ENCODE peak calls at places on chromosomes 6 and 20, in ten cellular contexts. H is GM06990, W is sigmoid colon, Q is endodermal cell, V is Calu3, R is IMR-90, L is NB4, A is upper lobe of right lung, G is heart left ventricle, D is bronchial epithelial cell. U is an unnamed sample.

GRCh38 chr6:168244961-168245551 is 74.5 kb downstream of the DACT2 start:
- DNase-seq in H (no peak), W (no peak), Q (no peak), V (no peak), R (no peak), L (no peak), A (no peak), G (no peak), D (no peak), U (no peak)

GRCh38 chr6:94052754-94053153 is 633.4 kb upstream of the EPHA7 start:
- DNase-seq in H (no peak), W (no peak), Q (no peak), V (no peak), R (no peak), L (no peak), A (no peak), G (no peak), D (peak), U (no peak)

GRCh38 chr6:16759181-16759645 is 2.0 kb downstream of the ATXN1 start:
- DNase-seq in H (no peak), W (no peak), Q (no peak), V (peak), R (no peak), L (peak), A (no peak), G (no peak), D (no peak), U (peak)

GRCh38 chr6:83867527-83868161 is 8.2 kb downstream of the CYB5R4 start:
- DNase-seq in H (no peak), W (no peak), Q (peak), V (peak), R (peak), L (peak), A (peak), G (peak), D (peak), U (peak)

GRCh38 chr6:152273638-152274037 is 363.5 kb downstream of the SYNE1 start:
- DNase-seq in H (no peak), W (no peak), Q (peak), V (peak), R (no peak), L (no peak), A (no peak), G (no peak), D (peak), U (no peak)

GRCh38 chr6:26415791-26416190 is 13.7 kb downstream of the BTN3A1 start:
- DNase-seq in H (no peak), W (no peak), Q (no peak), V (no peak), R (peak), L (no peak), A (no peak), G (no peak), D (no peak), U (no peak)

GRCh38 chr6:170057961-170058877 is 232.7 kb downstream of the DLL1 start:
- DNase-seq in H (no peak), W (peak), Q (peak), V (no peak), R (no peak), L (no peak), A (peak), G (no peak), D (no peak), U (no peak)

GRCh38 chr6:7241709-7242645 is 71.0 kb downstream of the SSR1 start:
- DNase-seq in H (no peak), W (no peak), Q (no peak), V (peak), R (peak), L (no peak), A (no peak), G (no peak), D (no peak), U (no peak)

GRCh38 chr6:67200626-67201403 is 1434.3 kb upstream of the ADGRB3 start:
- DNase-seq in H (no peak), W (no peak), Q (no peak), V (no peak), R (no peak), L (no peak), A (no peak), G (peak), D (no peak), U (no peak)

GRCh38 chr6:49205526-49205925 is 257.5 kb downstream of the MMUT start:
- DNase-seq in H (no peak), W (no peak), Q (no peak), V (no peak), R (no peak), L (no peak), A (no peak), G (no peak), D (no peak), U (no peak)

GRCh38 chr6:15528870-15529269 is 134.0 kb downstream of the DTNBP1 start:
- DNase-seq in H (no peak), W (no peak), Q (peak), V (no peak), R (no peak), L (no peak), A (no peak), G (no peak), D (no peak), U (no peak)

GRCh38 chr6:164085552-164086325 is 671.2 kb downstream of the QKI start:
- DNase-seq in H (no peak), W (peak), Q (no peak), V (no peak), R (no peak), L (no peak), A (no peak), G (peak), D (no peak), U (no peak)

GRCh38 chr6:69866351-69867074 is at the start of gene COL19A1:
- DNase-seq in H (peak), W (peak), Q (peak), V (peak), R (no peak), L (peak), A (peak), G (peak), D (no peak), U (no peak)

GRCh38 chr6:136792066-136792944 is at the start of gene MAP3K5:
- DNase-seq in H (peak), W (peak), Q (peak), V (peak), R (peak), L (peak), A (peak), G (peak), D (peak), U (peak)

GRCh38 chr6:32970413-32971244 is 2.2 kb downstream of the BRD2 start:
- DNase-seq in H (peak), W (peak), Q (peak), V (peak), R (peak), L (peak), A (peak), G (peak), D (peak), U (peak)

GRCh38 chr20:58127731-58128130 is 100.7 kb downstream of the ANKRD60 start:
- DNase-seq in H (no peak), W (no peak), Q (no peak), V (peak), R (peak), L (no peak), A (peak), G (no peak), D (peak), U (peak)

GRCh38 chr6:159988983-159989454 is 20.1 kb downstream of the IGF2R start:
- DNase-seq in H (no peak), W (no peak), Q (no peak), V (no peak), R (no peak), L (peak), A (no peak), G (no peak), D (peak), U (no peak)

GRCh38 chr6:42405025-42405424 is 46.7 kb downstream of the TRERF1 start:
- DNase-seq in H (no peak), W (no peak), Q (no peak), V (no peak), R (peak), L (no peak), A (no peak), G (no peak), D (peak), U (peak)

GRCh38 chr6:132365319-132365907 is 35.9 kb downstream of the MOXD1 start:
- DNase-seq in H (peak), W (peak), Q (peak), V (no peak), R (no peak), L (no peak), A (no peak), G (no peak), D (no peak), U (no peak)

GRCh38 chr6:166739655-166740318 is 112.7 kb upstream of the RPS6KA2 start:
- DNase-seq in H (no peak), W (no peak), Q (peak), V (no peak), R (no peak), L (no peak), A (no peak), G (no peak), D (no peak), U (no peak)

GRCh38 chr6:36277946-36278465 is 8.1 kb downstream of the PNPLA1 start:
- DNase-seq in H (no peak), W (no peak), Q (no peak), V (no peak), R (no peak), L (peak), A (no peak), G (no peak), D (no peak), U (no peak)
- TF ChIP-seq CTCF in H (no peak), W (no peak), Q (no peak), V (no peak), R (no peak), L (no peak), A (no peak), G (no peak), D (no peak), U (no peak)

GRCh38 chr20:50260480-50261221 is 70.0 kb downstream of the CEBPB start:
- DNase-seq in H (no peak), W (no peak), Q (no peak), V (no peak), R (no peak), L (peak), A (no peak), G (no peak), D (no peak), U (no peak)
- TF ChIP-seq CTCF in H (no peak), W (no peak), Q (no peak), V (no peak), R (no peak), L (no peak), A (no peak), G (no peak), D (no peak), U (no peak)

GRCh38 chr6:13397359-13398080 is 69.2 kb upstream of the TBC1D7 start:
- DNase-seq in H (peak), W (no peak), Q (no peak), V (peak), R (no peak), L (peak), A (no peak), G (no peak), D (no peak), U (no peak)
- TF ChIP-seq CTCF in H (no peak), W (no peak), Q (peak), V (no peak), R (peak), L (no peak), A (no peak), G (no peak), D (no peak), U (peak)

GRCh38 chr20:23340524-23340923 is 10.1 kb upstream of the NXT1 start:
- DNase-seq in H (no peak), W (peak), Q (peak), V (peak), R (peak), L (peak), A (no peak), G (peak), D (peak), U (peak)
- TF ChIP-seq CTCF in H (peak), W (peak), Q (peak), V (no peak), R (peak), L (peak), A (peak), G (peak), D (peak), U (peak)

DNA sequence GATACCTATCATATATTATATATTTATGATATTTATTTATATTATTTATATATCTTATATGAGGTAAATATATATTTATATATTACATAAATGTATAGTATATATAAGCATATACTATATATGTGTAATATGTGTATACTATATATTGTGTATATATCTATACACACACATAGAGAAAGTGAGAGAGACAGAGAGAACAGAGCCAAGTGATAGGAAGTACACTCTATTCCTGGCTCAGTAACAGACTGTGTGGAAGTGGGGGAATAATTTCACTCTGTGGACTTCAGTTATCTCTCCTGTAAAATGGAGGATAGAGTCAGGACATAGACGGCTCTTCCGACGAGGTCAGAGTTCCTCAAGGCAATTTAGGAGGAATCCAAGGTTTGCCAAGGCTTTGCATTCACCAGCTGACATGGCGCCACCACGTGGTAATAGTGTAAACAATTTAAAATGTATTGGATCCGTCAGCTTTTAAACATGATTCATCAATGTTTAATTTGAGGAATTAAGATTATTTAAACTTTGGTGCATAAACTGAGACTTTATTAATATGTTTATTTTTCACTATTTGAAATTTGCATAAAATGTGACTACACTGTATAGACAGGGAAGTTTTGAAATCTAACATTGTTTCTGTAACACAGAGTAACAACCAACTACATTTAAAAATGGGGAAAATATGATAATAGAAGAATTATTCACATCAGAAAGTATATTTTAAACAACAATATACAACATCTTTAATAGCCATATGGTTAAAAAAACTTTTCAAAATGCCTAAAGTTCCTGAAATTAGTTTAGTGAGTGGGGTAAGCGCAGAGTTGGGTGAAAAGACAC is 75.4 kb upstream of the TMEM244 start:
- DNase-seq in H (peak), W (no peak), Q (peak), V (peak), R (peak), L (peak), A (no peak), G (no peak), D (peak), U (peak)
- TF ChIP-seq CTCF in H (peak), W (no peak), Q (peak), V (peak), R (peak), L (peak), A (peak), G (peak), D (peak), U (peak)

GRCh38 chr20:63706852-63707557 is 771 bp downstream of the ARFRP1 start:
- DNase-seq in H (peak), W (peak), Q (peak), V (peak), R (peak), L (peak), A (peak), G (no peak), D (peak), U (peak)
- TF ChIP-seq CTCF in H (peak), W (no peak), Q (peak), V (peak), R (peak), L (peak), A (peak), G (peak), D (peak), U (peak)

DNA sequence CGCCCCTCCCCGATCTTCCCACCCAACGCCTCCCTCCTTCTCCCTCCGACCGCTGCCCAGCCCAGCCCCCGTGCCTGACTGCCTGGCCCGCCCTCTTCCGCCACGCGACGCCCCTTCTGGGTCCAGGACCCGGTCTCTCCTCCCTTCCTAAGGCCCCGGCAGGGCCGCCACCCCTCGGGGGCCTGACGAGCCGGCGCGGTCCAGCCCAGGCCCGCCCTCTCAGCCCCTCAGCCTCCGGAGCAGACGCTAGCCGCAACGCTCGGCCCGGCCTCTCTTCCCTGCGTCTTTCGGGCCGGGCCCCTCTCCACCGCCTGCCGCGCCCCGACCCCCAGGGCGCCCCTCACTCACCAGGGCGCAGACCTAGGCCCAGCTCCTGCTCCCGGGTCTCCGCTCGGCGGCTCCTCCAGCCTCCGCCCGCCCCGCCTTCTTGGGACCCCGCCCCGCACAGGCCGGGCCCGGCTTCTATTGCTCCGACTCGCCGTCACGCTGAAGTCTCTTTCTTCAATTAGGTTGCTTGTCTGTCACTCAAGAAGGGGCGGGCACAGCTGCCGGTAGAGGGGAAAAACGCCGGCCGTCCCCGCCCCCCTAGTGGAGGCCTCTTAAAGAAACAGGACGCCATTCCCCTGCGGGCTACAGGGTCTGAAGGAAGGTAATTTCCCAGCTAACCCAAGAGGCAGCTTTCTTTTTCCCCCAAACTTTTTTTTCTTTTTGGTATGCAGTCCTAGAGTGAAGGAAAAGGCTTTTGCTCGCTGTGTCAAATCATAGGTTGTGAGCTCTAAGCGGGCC is at the start of gene ELMO2:
- DNase-seq in H (peak), W (peak), Q (peak), V (peak), R (peak), L (peak), A (peak), G (peak), D (peak), U (peak)
- TF ChIP-seq CTCF in H (no peak), W (peak), Q (peak), V (peak), R (no peak), L (no peak), A (peak), G (peak), D (no peak), U (peak)

U was measured in HFFc6.